ENCODE peak calls at places on chromosomes 4 and X, in eight cellular contexts. One of them, this sample, is unnamed.

GRCh38 chr4:7725951-7726350 is 213.7 kb downstream of the AFAP1 start:
- DNase-seq in dorsolateral prefrontal cortex: peak
- DNase-seq in cardiac muscle cell: no peak
- DNase-seq in tibial artery: no peak
- DNase-seq in breast epithelium: no peak
- DNase-seq in GM12865: no peak
- DNase-seq in H9: no peak
- DNase-seq in transverse colon: no peak
- DNase-seq in this sample: no peak

GRCh38 chr4:176875441-176875930 is 82.8 kb upstream of the VEGFC start:
- DNase-seq in dorsolateral prefrontal cortex: no peak
- DNase-seq in cardiac muscle cell: no peak
- DNase-seq in tibial artery: no peak
- DNase-seq in breast epithelium: no peak
- DNase-seq in GM12865: no peak
- DNase-seq in H9: no peak
- DNase-seq in transverse colon: no peak
- DNase-seq in this sample: no peak

GRCh38 chr4:188029114-188029513 is 33.5 kb downstream of the ZFP42 start:
- DNase-seq in dorsolateral prefrontal cortex: no peak
- DNase-seq in cardiac muscle cell: no peak
- DNase-seq in tibial artery: no peak
- DNase-seq in breast epithelium: no peak
- DNase-seq in GM12865: no peak
- DNase-seq in H9: no peak
- DNase-seq in transverse colon: no peak
- DNase-seq in this sample: no peak

GRCh38 chr4:149521611-149522010 is 294.0 kb downstream of the IQCM start:
- DNase-seq in dorsolateral prefrontal cortex: no peak
- DNase-seq in cardiac muscle cell: no peak
- DNase-seq in tibial artery: no peak
- DNase-seq in breast epithelium: no peak
- DNase-seq in GM12865: no peak
- DNase-seq in H9: no peak
- DNase-seq in transverse colon: peak
- DNase-seq in this sample: no peak

GRCh38 chr4:151260526-151260925 is 16.4 kb upstream of the PRSS48 start:
- DNase-seq in dorsolateral prefrontal cortex: no peak
- DNase-seq in cardiac muscle cell: no peak
- DNase-seq in tibial artery: no peak
- DNase-seq in breast epithelium: no peak
- DNase-seq in GM12865: no peak
- DNase-seq in H9: no peak
- DNase-seq in transverse colon: no peak
- DNase-seq in this sample: no peak

GRCh38 chrX:21369613-21370012 is 4.6 kb upstream of the CNKSR2 start:
- DNase-seq in dorsolateral prefrontal cortex: no peak
- DNase-seq in cardiac muscle cell: no peak
- DNase-seq in tibial artery: no peak
- DNase-seq in breast epithelium: no peak
- DNase-seq in GM12865: no peak
- DNase-seq in H9: no peak
- DNase-seq in transverse colon: no peak
- DNase-seq in this sample: no peak

GRCh38 chr4:8038702-8039251 is 99.1 kb upstream of the AFAP1 start:
- DNase-seq in dorsolateral prefrontal cortex: no peak
- DNase-seq in cardiac muscle cell: no peak
- DNase-seq in tibial artery: no peak
- DNase-seq in breast epithelium: no peak
- DNase-seq in GM12865: no peak
- DNase-seq in H9: no peak
- DNase-seq in transverse colon: no peak
- DNase-seq in this sample: no peak

GRCh38 chrX:44062842-44063241 is 89.7 kb upstream of the NDP start:
- DNase-seq in dorsolateral prefrontal cortex: no peak
- DNase-seq in cardiac muscle cell: no peak
- DNase-seq in tibial artery: no peak
- DNase-seq in breast epithelium: no peak
- DNase-seq in GM12865: no peak
- DNase-seq in H9: no peak
- DNase-seq in transverse colon: no peak
- DNase-seq in this sample: no peak

GRCh38 chrX:23656684-23657083 is 10.6 kb upstream of the PRDX4 start:
- DNase-seq in dorsolateral prefrontal cortex: no peak
- DNase-seq in cardiac muscle cell: no peak
- DNase-seq in tibial artery: no peak
- DNase-seq in breast epithelium: no peak
- DNase-seq in GM12865: no peak
- DNase-seq in H9: no peak
- DNase-seq in transverse colon: no peak
- DNase-seq in this sample: no peak

GRCh38 chrX:114508836-114509235 is 75.0 kb upstream of the HTR2C start:
- DNase-seq in dorsolateral prefrontal cortex: no peak
- DNase-seq in cardiac muscle cell: no peak
- DNase-seq in tibial artery: no peak
- DNase-seq in breast epithelium: no peak
- DNase-seq in GM12865: no peak
- DNase-seq in H9: no peak
- DNase-seq in transverse colon: no peak
- DNase-seq in this sample: no peak

GRCh38 chr4:128241425-128241913 is 46.1 kb downstream of the PGRMC2 start:
- DNase-seq in dorsolateral prefrontal cortex: no peak
- DNase-seq in cardiac muscle cell: peak
- DNase-seq in tibial artery: no peak
- DNase-seq in breast epithelium: peak
- DNase-seq in GM12865: no peak
- DNase-seq in H9: no peak
- DNase-seq in transverse colon: no peak
- DNase-seq in this sample: no peak

GRCh38 chrX:141917801-141918200 is 14.1 kb downstream of the MAGEC1 start:
- DNase-seq in dorsolateral prefrontal cortex: no peak
- DNase-seq in cardiac muscle cell: no peak
- DNase-seq in tibial artery: no peak
- DNase-seq in breast epithelium: no peak
- DNase-seq in GM12865: no peak
- DNase-seq in H9: no peak
- DNase-seq in transverse colon: no peak
- DNase-seq in this sample: no peak

GRCh38 chrX:72041901-72042859 is 89.5 kb downstream of the RTL5 start:
- DNase-seq in dorsolateral prefrontal cortex: no peak
- DNase-seq in cardiac muscle cell: peak
- DNase-seq in tibial artery: no peak
- DNase-seq in breast epithelium: no peak
- DNase-seq in GM12865: no peak
- DNase-seq in H9: no peak
- DNase-seq in transverse colon: no peak
- DNase-seq in this sample: no peak

GRCh38 chrX:123964155-123964554 is 2.6 kb downstream of the STAG2 start:
- DNase-seq in dorsolateral prefrontal cortex: no peak
- DNase-seq in cardiac muscle cell: peak
- DNase-seq in tibial artery: no peak
- DNase-seq in breast epithelium: no peak
- DNase-seq in GM12865: no peak
- DNase-seq in H9: no peak
- DNase-seq in transverse colon: no peak
- DNase-seq in this sample: no peak

GRCh38 chr4:39061450-39061849 is 582 bp upstream of the KLHL5 start:
- DNase-seq in dorsolateral prefrontal cortex: no peak
- DNase-seq in cardiac muscle cell: no peak
- DNase-seq in tibial artery: no peak
- DNase-seq in breast epithelium: no peak
- DNase-seq in GM12865: no peak
- DNase-seq in H9: no peak
- DNase-seq in transverse colon: no peak
- DNase-seq in this sample: no peak

GRCh38 chrX:154378059-154378798 is 866 bp upstream of the EMD start:
- DNase-seq in dorsolateral prefrontal cortex: peak
- DNase-seq in cardiac muscle cell: peak
- DNase-seq in tibial artery: peak
- DNase-seq in breast epithelium: no peak
- DNase-seq in GM12865: no peak
- DNase-seq in H9: peak
- DNase-seq in transverse colon: peak
- DNase-seq in this sample: no peak

GRCh38 chr4:3670521-3671519 is 95.4 kb upstream of the ADRA2C start:
- DNase-seq in dorsolateral prefrontal cortex: no peak
- DNase-seq in cardiac muscle cell: no peak
- DNase-seq in tibial artery: no peak
- DNase-seq in breast epithelium: no peak
- DNase-seq in GM12865: no peak
- DNase-seq in H9: no peak
- DNase-seq in transverse colon: no peak
- DNase-seq in this sample: no peak

GRCh38 chrX:17361620-17362019 is 13.4 kb upstream of the NHS start:
- DNase-seq in dorsolateral prefrontal cortex: no peak
- DNase-seq in cardiac muscle cell: no peak
- DNase-seq in tibial artery: no peak
- DNase-seq in breast epithelium: no peak
- DNase-seq in GM12865: peak
- DNase-seq in H9: peak
- DNase-seq in transverse colon: no peak
- DNase-seq in this sample: no peak
- TF ChIP-seq CTCF in dorsolateral prefrontal cortex: no peak
- TF ChIP-seq CTCF in cardiac muscle cell: no peak
- TF ChIP-seq CTCF in tibial artery: no peak
- TF ChIP-seq CTCF in breast epithelium: no peak
- TF ChIP-seq CTCF in GM12865: peak
- TF ChIP-seq CTCF in H9: peak
- TF ChIP-seq CTCF in transverse colon: peak
- TF ChIP-seq CTCF in this sample: peak

DNA sequence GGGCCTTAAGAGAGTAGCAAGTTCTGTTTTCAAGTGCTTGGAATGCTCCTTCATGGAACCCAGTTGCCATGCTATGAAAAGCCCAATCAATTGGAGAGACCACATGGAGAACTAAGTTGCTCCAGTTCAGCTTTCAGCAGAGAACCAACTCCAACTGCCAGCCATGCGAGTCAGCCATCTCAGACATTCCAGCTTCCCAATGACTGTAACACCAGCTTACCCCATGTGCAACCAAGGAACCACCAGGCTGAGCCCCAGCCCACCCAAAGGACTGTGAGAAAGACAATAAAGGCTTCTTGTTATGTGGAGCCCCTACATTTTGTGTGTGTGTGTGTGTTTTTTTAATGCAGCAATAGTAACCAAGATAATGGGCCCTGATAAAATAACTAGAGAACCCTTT is 34.9 kb upstream of the CCKAR start:
- DNase-seq in dorsolateral prefrontal cortex: no peak
- DNase-seq in cardiac muscle cell: peak
- DNase-seq in tibial artery: no peak
- DNase-seq in breast epithelium: no peak
- DNase-seq in GM12865: no peak
- DNase-seq in H9: no peak
- DNase-seq in transverse colon: no peak
- DNase-seq in this sample: no peak
- TF ChIP-seq CTCF in dorsolateral prefrontal cortex: no peak
- TF ChIP-seq CTCF in cardiac muscle cell: no peak
- TF ChIP-seq CTCF in tibial artery: no peak
- TF ChIP-seq CTCF in breast epithelium: no peak
- TF ChIP-seq CTCF in GM12865: no peak
- TF ChIP-seq CTCF in H9: no peak
- TF ChIP-seq CTCF in transverse colon: no peak
- TF ChIP-seq CTCF in this sample: no peak

GRCh38 chrX:65999029-65999562 is 40.8 kb downstream of the VSIG4 start:
- DNase-seq in dorsolateral prefrontal cortex: no peak
- DNase-seq in cardiac muscle cell: no peak
- DNase-seq in tibial artery: no peak
- DNase-seq in breast epithelium: no peak
- DNase-seq in GM12865: no peak
- DNase-seq in H9: no peak
- DNase-seq in transverse colon: no peak
- DNase-seq in this sample: no peak
- TF ChIP-seq CTCF in dorsolateral prefrontal cortex: no peak
- TF ChIP-seq CTCF in cardiac muscle cell: no peak
- TF ChIP-seq CTCF in tibial artery: no peak
- TF ChIP-seq CTCF in breast epithelium: no peak
- TF ChIP-seq CTCF in GM12865: no peak
- TF ChIP-seq CTCF in H9: no peak
- TF ChIP-seq CTCF in transverse colon: no peak
- TF ChIP-seq CTCF in this sample: no peak

DNA sequence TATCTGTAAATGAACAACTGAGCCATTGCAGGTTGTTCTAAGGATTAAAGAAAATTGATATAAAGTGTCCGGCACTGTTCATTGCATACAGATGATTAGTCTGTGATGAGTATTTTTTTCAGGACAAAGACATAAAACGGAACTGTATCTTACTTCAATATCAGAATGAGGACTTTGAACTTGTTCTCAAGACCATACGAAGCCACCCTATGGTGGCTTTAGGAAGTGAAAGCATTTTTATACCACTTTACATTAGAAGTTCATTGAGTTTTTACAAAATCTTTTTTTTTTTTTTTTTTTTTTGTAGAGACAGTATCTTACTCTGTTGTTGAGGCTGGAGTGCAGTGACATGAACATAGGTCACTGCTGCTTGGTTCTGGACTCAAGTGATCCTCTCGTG is 45.2 kb upstream of the TRIM2 start:
- DNase-seq in dorsolateral prefrontal cortex: no peak
- DNase-seq in cardiac muscle cell: no peak
- DNase-seq in tibial artery: no peak
- DNase-seq in breast epithelium: no peak
- DNase-seq in GM12865: no peak
- DNase-seq in H9: no peak
- DNase-seq in transverse colon: no peak
- DNase-seq in this sample: no peak
- TF ChIP-seq CTCF in dorsolateral prefrontal cortex: peak
- TF ChIP-seq CTCF in cardiac muscle cell: no peak
- TF ChIP-seq CTCF in tibial artery: no peak
- TF ChIP-seq CTCF in breast epithelium: no peak
- TF ChIP-seq CTCF in GM12865: no peak
- TF ChIP-seq CTCF in H9: peak
- TF ChIP-seq CTCF in transverse colon: no peak
- TF ChIP-seq CTCF in this sample: peak

GRCh38 chr4:79107014-79107413 is 167.8 kb upstream of the PAQR3 start:
- DNase-seq in dorsolateral prefrontal cortex: no peak
- DNase-seq in cardiac muscle cell: no peak
- DNase-seq in tibial artery: no peak
- DNase-seq in breast epithelium: no peak
- DNase-seq in GM12865: no peak
- DNase-seq in H9: no peak
- DNase-seq in transverse colon: no peak
- DNase-seq in this sample: no peak
- TF ChIP-seq CTCF in dorsolateral prefrontal cortex: no peak
- TF ChIP-seq CTCF in cardiac muscle cell: no peak
- TF ChIP-seq CTCF in tibial artery: no peak
- TF ChIP-seq CTCF in breast epithelium: no peak
- TF ChIP-seq CTCF in GM12865: no peak
- TF ChIP-seq CTCF in H9: no peak
- TF ChIP-seq CTCF in transverse colon: no peak
- TF ChIP-seq CTCF in this sample: no peak